ENCODE peak calls at places on chromosomes 6 and 20, in six cellular contexts. U, N, W, G, O and K are unnamed samples.

GRCh38 chr6:137736919-137737318 is 130.1 kb upstream of the TNFAIP3 start:
- DNase-seq in G (no peak), N (no peak), O (no peak), W (no peak), U (no peak), K (no peak)

GRCh38 chr20:63192721-63193120 is 23.2 kb downstream of the YTHDF1 start:
- DNase-seq in W (no peak), N (no peak), O (no peak), U (no peak), G (no peak), K (no peak)

GRCh38 chr6:12911387-12911960 is 194.9 kb downstream of the PHACTR1 start:
- DNase-seq in O (no peak), N (no peak), U (no peak), G (peak; percentile 10), W (peak; percentile 28), K (no peak)

GRCh38 chr6:47169785-47170685 is 127.9 kb upstream of the ADGRF1 start:
- DNase-seq in O (no peak), U (no peak), G (no peak), N (no peak), W (peak; percentile 23), K (no peak)

GRCh38 chr6:147135211-147135672 is 69.0 kb upstream of the STXBP5 start:
- DNase-seq in N (no peak), W (no peak), O (no peak), G (no peak), U (no peak), K (no peak)

GRCh38 chr20:48606117-48606840 is 221.5 kb downstream of the PREX1 start:
- DNase-seq in U (no peak), W (no peak), O (peak; percentile 42), N (no peak), G (no peak), K (no peak)

GRCh38 chr6:4820704-4821276 is 44.6 kb downstream of the CDYL start:
- DNase-seq in N (no peak), O (no peak), G (no peak), W (no peak), U (no peak), K (no peak)

GRCh38 chr6:27531772-27532459 is 59.0 kb upstream of the ZNF184 start:
- DNase-seq in G (no peak), O (no peak), N (no peak), U (no peak), W (no peak), K (peak; percentile 47)

GRCh38 chr6:82906951-82907350 is 158.7 kb downstream of the UBE3D start:
- DNase-seq in N (no peak), W (no peak), U (no peak), O (no peak), G (no peak), K (no peak)

GRCh38 chr20:48489656-48490055 is 338.1 kb downstream of the PREX1 start:
- DNase-seq in G (no peak), U (no peak), N (no peak), W (no peak), O (no peak), K (peak; percentile 80)

GRCh38 chr6:167337231-167337630 is 12.3 kb downstream of the TTLL2 start:
- DNase-seq in U (no peak), G (no peak), O (no peak), W (no peak), N (no peak), K (no peak)

GRCh38 chr6:105810105-105810921 is 275.8 kb upstream of the PRDM1 start:
- DNase-seq in G (no peak), N (no peak), U (peak; percentile 37), O (no peak), W (peak; percentile 98), K (no peak)

GRCh38 chr20:61639200-61639599 is 387.1 kb downstream of the CDH4 start:
- DNase-seq in U (no peak), N (no peak), W (no peak), O (no peak), G (no peak), K (no peak)

GRCh38 chr20:59020938-59021551 is 1.8 kb downstream of the TUBB1 start:
- DNase-seq in U (no peak), G (peak; percentile 18), W (no peak), O (no peak), N (no peak), K (no peak)

GRCh38 chr6:117498159-117498558 is 15.7 kb downstream of the DCBLD1 start:
- DNase-seq in G (no peak), O (no peak), U (no peak), W (no peak), N (no peak), K (no peak)

GRCh38 chr20:6169251-6169650 is 46.4 kb upstream of the FERMT1 start:
- DNase-seq in G (peak; percentile 16), W (no peak), N (no peak), U (no peak), O (no peak), K (no peak)

DNA sequence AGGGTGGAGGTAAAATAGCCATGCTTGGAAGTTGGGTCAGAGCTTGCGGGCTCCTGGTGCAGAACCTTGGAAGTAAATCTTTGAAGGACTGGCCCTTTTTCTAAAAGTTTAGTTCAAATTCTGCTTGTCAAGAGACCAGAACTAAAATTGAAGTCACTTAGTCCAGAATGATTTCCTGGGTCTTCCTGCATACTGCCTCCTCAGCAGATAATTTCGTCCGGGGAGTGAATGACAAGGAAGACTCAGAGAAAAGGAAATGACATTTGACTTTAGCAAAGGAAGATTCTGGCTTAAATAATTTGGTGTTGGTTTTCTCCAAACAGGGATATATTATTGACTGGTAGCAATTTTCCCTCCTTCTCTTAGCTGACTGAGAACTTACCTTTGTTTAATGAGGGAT is 1.2 kb downstream of the TM9SF4 start:
- DNase-seq in U (no peak), W (no peak), O (no peak), G (no peak), N (no peak), K (no peak)
- H3K4me3 ChIP-seq in U (no peak overlapping the region), W (peak overlapping the region; percentile 97), O (peak overlapping the region; percentile 99), G (peak overlapping the region; percentile 71), N (peak overlapping the region; percentile 99), K (peak overlapping the region; percentile 98)

DNA sequence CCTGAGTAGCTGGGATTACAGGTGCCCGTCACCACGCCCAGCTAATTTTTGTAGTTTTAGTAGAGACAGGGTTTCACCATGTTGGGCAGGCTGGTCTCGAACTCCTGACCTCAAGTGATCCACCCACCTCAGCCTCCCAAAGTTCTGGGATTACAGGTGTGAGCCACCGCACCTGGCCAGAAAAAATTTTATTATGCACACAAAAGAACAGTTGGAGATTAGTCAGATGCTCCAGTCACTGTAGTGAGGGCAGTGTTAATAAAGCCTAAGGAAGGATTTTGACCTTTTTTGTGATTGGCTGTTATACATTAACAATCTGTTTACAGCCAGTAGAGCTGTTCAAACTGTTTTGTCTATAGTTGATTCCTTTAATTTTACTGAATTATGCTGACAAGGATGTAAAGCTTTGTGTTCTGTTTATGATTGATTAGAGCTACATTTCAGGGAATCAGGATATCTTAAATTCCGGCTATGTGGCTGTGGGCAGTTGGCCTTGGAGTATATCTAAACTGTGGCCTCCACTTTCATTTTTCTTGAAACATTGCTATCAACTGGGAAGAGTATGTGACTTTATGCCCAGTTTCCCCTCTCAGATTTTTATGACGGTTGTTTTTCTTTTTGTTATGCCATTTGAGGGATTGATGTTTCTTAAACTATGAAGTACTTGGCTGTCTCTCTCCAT is 9.9 kb downstream of the ZSWIM3 start:
- DNase-seq in G (no peak), N (no peak), W (no peak), O (no peak), U (no peak), K (no peak)
- H3K4me3 ChIP-seq in G (no peak overlapping the region), N (no peak overlapping the region), W (no peak overlapping the region), O (no peak overlapping the region), U (no peak overlapping the region), K (no peak overlapping the region)

DNA sequence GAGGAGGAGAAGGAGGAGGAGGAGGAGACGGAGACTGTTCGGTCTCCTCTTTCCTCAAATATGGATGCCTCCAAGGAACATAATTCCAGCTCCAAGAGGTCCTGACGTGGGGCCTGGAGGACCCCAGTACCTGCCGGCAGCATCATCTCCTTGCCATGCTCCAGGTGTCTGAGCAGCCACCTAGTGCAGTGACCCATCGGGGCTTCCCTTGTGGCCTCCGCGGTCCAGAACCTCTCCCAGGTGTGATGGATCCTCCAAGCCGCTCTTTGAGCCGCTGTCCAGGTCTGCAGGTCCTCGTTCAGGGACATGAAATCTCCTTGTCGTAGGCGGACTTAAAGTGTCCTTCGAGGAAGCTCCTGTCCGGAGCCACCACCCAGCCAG is 35.8 kb upstream of the HLA-C start:
- DNase-seq in W (no peak), G (no peak), U (no peak), N (no peak), O (no peak), K (no peak)
- H3K4me3 ChIP-seq in W (no peak overlapping the region), G (no peak overlapping the region), U (no peak overlapping the region), N (peak overlapping the region; percentile 43), O (peak overlapping the region; percentile 42), K (no peak overlapping the region)

GRCh38 chr20:18466574-18466893 is 296 bp downstream of the DZANK1 start:
- DNase-seq in G (no peak), U (no peak), O (no peak), N (no peak), W (no peak), K (no peak)

GRCh38 chr20:18466894-18467678 is at the start of the genes DZANK1 and POLR3F:
- DNase-seq in N (peak; percentile 90), W (peak; percentile 92), G (peak; percentile 97), U (peak; percentile 96), O (peak; percentile 97), K (peak; percentile 98)

GRCh38 chr20:18465536-18466200 is 1.2 kb downstream of the DZANK1 start:
- DNase-seq in G (no peak), O (no peak), N (no peak), U (no peak), W (no peak), K (no peak)
- H3K4me3 ChIP-seq in G (no peak overlapping the region), O (no peak overlapping the region), N (peak overlapping the region; percentile 68), U (no peak overlapping the region), W (no peak overlapping the region), K (no peak overlapping the region)